ENCODE peak calls at places on chromosomes 16 and 17, in seven cellular contexts. L is stomach; H is Right ventricle myocardium inferior; I is effector CD8-positive, alpha-beta T cell; S is lower lobe of right lung; Q is activated CD8-positive, alpha-beta memory T cell treated with anti-CD3 and anti-CD28 coated beads, Interleukin-2, amount 50 U/mL, for 4 hours; E is GM20000. O is an unnamed sample.
A peak's percentile ranks its signal among the peaks of the same experiment; 100 is the strongest.

GRCh38 chr16:87099001-87099740 is 218.0 kb downstream of the C16orf95 start:
- DNase-seq in Q (no peak), H (no peak), L (no peak), E (no peak), I (no peak), S (no peak), O (peak; percentile 91)

GRCh38 chr17:3157218-3157617 is 29.9 kb upstream of the OR1G1 start:
- DNase-seq in Q (no peak), L (no peak), S (no peak), E (no peak), I (no peak), H (no peak), O (no peak)

GRCh38 chr17:38510424-38511125 is 82.3 kb downstream of the ARHGAP23 start:
- DNase-seq in S (no peak), L (peak; percentile 38), E (peak; percentile 59), Q (no peak), H (no peak), I (no peak), O (no peak)

GRCh38 chr16:11612110-11612981 is 25.6 kb upstream of the LITAF start:
- DNase-seq in I (no peak), S (peak; percentile 90), H (peak; percentile 88), E (peak; percentile 30), L (peak; percentile 90), Q (no peak), O (peak; percentile 64)

GRCh38 chr16:22088642-22089041 is 3.7 kb upstream of the VWA3A start:
- DNase-seq in L (no peak), E (no peak), Q (no peak), H (no peak), S (no peak), I (no peak), O (no peak)

GRCh38 chr16:2856061-2856670 is 1.8 kb downstream of the PRSS22 start:
- DNase-seq in S (no peak), E (no peak), Q (no peak), L (peak; percentile 72), H (no peak), I (no peak), O (peak; percentile 22)

GRCh38 chr16:2333772-2334379 is 6.7 kb downstream of the ABCA3 start:
- DNase-seq in S (no peak), H (no peak), L (no peak), I (no peak), E (no peak), Q (no peak), O (no peak)

GRCh38 chr16:24610421-24610765 is 71.0 kb downstream of the RBBP6 start:
- DNase-seq in H (no peak), I (no peak), L (no peak), E (no peak), S (no peak), Q (no peak), O (peak; percentile 23)

GRCh38 chr17:61307905-61308886 is 91.4 kb upstream of the TBX2 start:
- DNase-seq in S (no peak), I (no peak), Q (no peak), L (no peak), H (no peak), E (no peak), O (no peak)

GRCh38 chr17:19454074-19454473 is 43.0 kb downstream of the RNF112 start:
- DNase-seq in L (no peak), S (no peak), H (no peak), I (no peak), E (no peak), Q (no peak), O (no peak)

GRCh38 chr17:50263293-50264262 is 10.7 kb upstream of the TMEM92 start:
- DNase-seq in Q (no peak), I (no peak), E (no peak), L (no peak), S (no peak), H (no peak), O (no peak)

GRCh38 chr17:39177256-39177655 is 11.3 kb upstream of the ARL5C start:
- DNase-seq in S (no peak), H (no peak), L (no peak), E (no peak), I (no peak), Q (no peak), O (no peak)

GRCh38 chr16:8874388-8874787 is 5.6 kb upstream of the CARHSP1 start:
- DNase-seq in E (no peak), L (no peak), Q (no peak), I (no peak), H (no peak), S (no peak), O (no peak)

GRCh38 chr16:22109258-22109898 is 17.0 kb downstream of the VWA3A start:
- DNase-seq in E (no peak), H (no peak), S (no peak), Q (no peak), I (no peak), L (no peak), O (no peak)

GRCh38 chr17:45953561-45953960 is 45.5 kb upstream of the STH start:
- DNase-seq in E (no peak), Q (no peak), I (no peak), S (no peak), H (no peak), L (no peak), O (no peak)

GRCh38 chr16:89826531-89827382 is 1.5 kb upstream of the SPIRE2 start:
- DNase-seq in E (no peak), Q (no peak), H (peak; percentile 39), I (no peak), L (peak; percentile 52), S (no peak), O (no peak)

GRCh38 chr16:2296662-2297505 is 29.0 kb upstream of the RNPS1 start:
- DNase-seq in L (peak; percentile 47), H (no peak), I (no peak), Q (no peak), S (no peak), E (peak; percentile 65), O (peak; percentile 49)

GRCh38 chr17:48429156-48429555 is 858 bp downstream of the SKAP1 start:
- DNase-seq in S (no peak), H (no peak), Q (peak; percentile 31), E (no peak), L (no peak), I (no peak), O (no peak)

GRCh38 chr17:43832168-43832975 is 574 bp downstream of the MPP3 start:
- DNase-seq in S (peak; percentile 69), Q (no peak), L (peak; percentile 69), I (no peak), H (peak; percentile 77), E (no peak), O (peak; percentile 47)

GRCh38 chr16:50396770-50397525 is 28.2 kb upstream of the BRD7 start:
- DNase-seq in I (no peak), H (no peak), S (no peak), E (no peak), L (no peak), Q (no peak), O (no peak)

GRCh38 chr16:55242667-55243066 is 81.3 kb upstream of the IRX6 start:
- DNase-seq in Q (no peak), E (no peak), H (no peak), L (no peak), S (no peak), I (no peak), O (no peak)

GRCh38 chr17:31408586-31408985 is 17.1 kb downstream of the RAB11FIP4 start:
- DNase-seq in Q (no peak), S (no peak), L (no peak), I (no peak), E (no peak), H (no peak), O (no peak)

GRCh38 chr17:8468109-8468508 is 32.4 kb downstream of the NDEL1 start:
- DNase-seq in H (peak; percentile 82), E (no peak), L (no peak), S (no peak), Q (no peak), I (no peak), O (no peak)

GRCh38 chr16:87593710-87594258 is 8.5 kb upstream of the JPH3 start:
- DNase-seq in H (no peak), S (no peak), E (no peak), I (no peak), L (no peak), Q (no peak), O (no peak)

GRCh38 chr17:9212376-9213310 is 191.3 kb downstream of the NTN1 start:
- DNase-seq in L (no peak), E (no peak), H (peak; percentile 33), I (no peak), Q (no peak), S (peak; percentile 15), O (no peak)